ENCODE peak calls at places on chromosomes 13 and 19, in seven cellular contexts. E, C, A, G, W, U and O are unnamed samples.

GRCh38 chr19:46115396-46116109 is 8.9 kb downstream of the IGFL3 start:
- DNase-seq in E (no peak), U (peak), W (peak), G (peak), A (peak), C (peak), O (no peak)

GRCh38 chr19:3699071-3699740 is 1.1 kb downstream of the PIP5K1C start:
- DNase-seq in G (peak), W (peak), U (peak), E (peak), A (no peak), C (peak), O (no peak)

GRCh38 chr19:4977299-4978174 is 8.6 kb downstream of the KDM4B start:
- DNase-seq in C (no peak), E (no peak), A (no peak), G (peak), U (no peak), W (peak), O (no peak)

GRCh38 chr13:31282741-31283455 is 83.1 kb downstream of the B3GLCT start:
- DNase-seq in A (no peak), U (no peak), C (peak), W (no peak), G (no peak), E (no peak), O (no peak)

GRCh38 chr13:96294930-96295657 is 205.2 kb downstream of the HS6ST3 start:
- DNase-seq in U (peak), W (no peak), A (no peak), C (no peak), E (no peak), G (no peak), O (peak)

GRCh38 chr19:46225558-46226004 is 4.0 kb upstream of the IGFL1 start:
- DNase-seq in A (no peak), W (peak), U (peak), C (peak), G (no peak), E (peak), O (peak)

GRCh38 chr13:87123987-87124784 is 547.0 kb upstream of the SLITRK5 start:
- DNase-seq in U (no peak), C (peak), A (peak), G (no peak), W (peak), E (peak), O (peak)

GRCh38 chr19:15328312-15328711 is 4.0 kb downstream of the BRD4 start:
- DNase-seq in W (no peak), G (no peak), E (no peak), A (no peak), C (no peak), U (no peak), O (no peak)

GRCh38 chr19:3849092-3849491 is 19.7 kb downstream of the ZFR2 start:
- DNase-seq in W (peak), C (peak), A (peak), E (peak), G (peak), U (peak), O (peak)

GRCh38 chr19:34837262-34837661 is 64.2 kb upstream of the ZNF599 start:
- DNase-seq in E (no peak), U (no peak), A (no peak), G (peak), W (no peak), C (no peak), O (no peak)

GRCh38 chr13:74869846-74870245 is 612.1 kb downstream of the TBC1D4 start:
- DNase-seq in G (no peak), U (no peak), E (no peak), C (peak), W (peak), A (no peak), O (no peak)

GRCh38 chr13:28411859-28412353 is 83.0 kb downstream of the FLT1 start:
- DNase-seq in G (peak), E (no peak), W (no peak), C (no peak), A (no peak), U (no peak), O (no peak)

GRCh38 chr19:18879579-18880373 is 16.2 kb downstream of the CERS1 start:
- DNase-seq in A (peak), E (peak), G (peak), W (peak), U (peak), C (peak), O (peak)

GRCh38 chr13:22468055-22468454 is 712.7 kb upstream of the SGCG start:
- DNase-seq in W (no peak), E (no peak), G (no peak), C (no peak), U (no peak), A (no peak), O (no peak)

GRCh38 chr13:31970237-31970930 is 61.2 kb upstream of the FRY start:
- DNase-seq in W (peak), G (no peak), E (no peak), A (no peak), U (no peak), C (peak), O (no peak)

GRCh38 chr19:17076539-17076919 is 952 bp downstream of the MYO9B start:
- DNase-seq in C (peak), G (no peak), E (peak), U (no peak), A (no peak), W (peak), O (peak)

GRCh38 chr19:29547981-29548380 is 22.2 kb downstream of the VSTM2B start:
- DNase-seq in C (no peak), G (peak), W (peak), U (no peak), E (no peak), A (no peak), O (no peak)

GRCh38 chr13:96768524-96768923 is 225.8 kb downstream of the OXGR1 start:
- DNase-seq in A (no peak), E (no peak), G (no peak), U (no peak), C (no peak), W (no peak), O (no peak)

GRCh38 chr13:72527333-72527732 is 200.1 kb downstream of the MZT1 start:
- DNase-seq in U (no peak), W (no peak), C (no peak), A (no peak), G (no peak), E (peak), O (no peak)

GRCh38 chr13:66159526-66159925 is 1070.6 kb downstream of the PCDH9 start:
- DNase-seq in E (no peak), G (no peak), W (no peak), C (no peak), A (no peak), U (no peak), O (no peak)

GRCh38 chr13:20389696-20390525 is 135.7 kb downstream of the CRYL1 start:
- DNase-seq in A (no peak), C (no peak), G (no peak), E (no peak), U (no peak), W (no peak), O (no peak)

GRCh38 chr19:34474233-34474989 is 7.1 kb upstream of the WTIP start:
- DNase-seq in G (no peak), W (peak), U (no peak), C (no peak), A (no peak), E (no peak), O (no peak)

GRCh38 chr13:96992633-96993032 is 1.6 kb downstream of the OXGR1 start:
- DNase-seq in U (no peak), G (no peak), A (no peak), E (no peak), C (no peak), W (no peak), O (no peak)

GRCh38 chr13:24740014-24740890 is 23.7 kb upstream of the RNF17 start:
- DNase-seq in W (no peak), U (no peak), E (no peak), G (no peak), A (no peak), C (no peak), O (no peak)

GRCh38 chr13:90641884-90642283 is 705.6 kb upstream of the MIR17HG start:
- DNase-seq in C (no peak), A (no peak), U (no peak), W (no peak), E (no peak), G (no peak), O (no peak)

GRCh38 chr13:90645582-90645981 is 701.9 kb upstream of the MIR17HG start:
- DNase-seq in E (no peak), W (no peak), U (no peak), G (no peak), A (no peak), C (no peak), O (no peak)

GRCh38 chr13:90640976-90641375 is 706.5 kb upstream of the MIR17HG start:
- DNase-seq in G (no peak), A (no peak), C (peak), E (no peak), U (no peak), W (peak), O (no peak)
- TF ChIP-seq EZH2phosphoT487 in G (no peak), A (no peak), C (no peak), E (no peak), U (no peak), W (no peak), O (no peak)

DNA sequence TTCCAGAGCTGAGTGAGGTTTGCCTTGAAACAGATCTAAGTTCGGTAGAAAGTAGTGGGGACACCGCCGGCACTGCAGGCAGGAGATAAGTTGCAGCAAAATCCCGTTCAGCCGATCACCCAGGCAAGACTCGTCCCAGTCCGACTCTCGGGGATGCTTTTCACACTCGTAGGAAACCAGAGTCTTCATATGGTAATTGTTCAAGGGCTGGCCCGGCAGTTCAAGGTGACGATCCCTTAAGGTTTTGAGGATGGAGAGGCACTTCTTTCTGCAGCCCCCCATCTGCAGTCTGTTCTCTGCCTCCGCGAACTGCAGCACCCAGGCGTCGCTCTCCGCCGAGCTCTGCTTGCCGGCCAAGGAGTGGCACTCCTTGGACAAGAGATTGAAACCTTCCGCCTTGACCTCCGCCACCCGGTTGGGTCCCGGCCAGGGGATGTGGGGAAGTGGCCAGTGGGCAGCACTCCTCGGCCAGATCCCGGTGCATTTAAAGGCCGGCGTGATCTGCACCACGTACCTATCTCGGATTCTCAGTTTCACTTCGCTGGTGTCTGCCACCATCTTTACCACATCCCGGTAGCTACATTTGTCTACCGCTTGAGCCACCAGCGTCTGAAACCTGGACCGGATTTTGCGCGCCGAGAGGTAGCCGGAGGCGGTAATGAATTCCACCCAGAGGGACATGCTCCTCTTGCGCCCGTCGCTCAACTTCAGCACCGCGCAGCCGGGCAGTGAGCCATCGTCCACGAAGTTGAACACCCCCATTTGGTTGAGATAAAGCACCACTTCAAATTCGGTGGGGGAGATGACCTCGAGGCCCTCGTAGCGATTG is 1.1 kb downstream of the MAB21L1 start:
- DNase-seq in C (no peak), G (peak), E (peak), U (peak), W (peak), A (no peak), O (peak)
- TF ChIP-seq EZH2phosphoT487 in C (no peak), G (no peak), E (peak), U (no peak), W (no peak), A (no peak), O (no peak)

DNA sequence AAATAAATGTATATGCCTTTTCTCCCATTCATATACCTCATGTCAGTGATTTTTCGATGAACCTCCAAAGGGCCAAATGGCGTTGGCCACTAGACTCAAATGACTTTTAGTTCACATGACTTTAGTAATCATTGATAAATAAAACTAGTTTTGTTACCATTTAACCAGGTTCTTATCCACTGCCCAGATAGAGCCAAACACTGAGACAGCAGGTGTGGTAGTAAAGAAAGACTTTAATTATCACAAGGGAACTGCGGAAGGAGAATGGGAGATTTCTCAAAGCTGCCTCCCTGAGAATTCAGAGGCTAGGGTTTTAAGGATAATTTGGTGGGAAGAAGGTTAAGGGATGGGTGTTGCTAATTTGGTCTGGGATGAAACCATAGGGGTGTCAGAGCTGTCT is 19.4 kb upstream of the KBTBD6 start:
- DNase-seq in A (no peak), C (no peak), E (no peak), G (no peak), U (no peak), W (no peak), O (no peak)
- TF ChIP-seq EZH2phosphoT487 in A (no peak), C (no peak), E (no peak), G (no peak), U (no peak), W (no peak), O (no peak)

GRCh38 chr13:40316301-40316700 is 350.1 kb downstream of the FOXO1 start:
- DNase-seq in C (no peak), A (no peak), U (no peak), E (no peak), G (no peak), W (no peak), O (no peak)

GRCh38 chr13:40309881-40310280 is 356.6 kb downstream of the FOXO1 start:
- DNase-seq in G (no peak), U (no peak), C (no peak), E (no peak), W (no peak), A (no peak), O (no peak)

GRCh38 chr13:40317980-40318327 is 348.5 kb downstream of the FOXO1 start:
- DNase-seq in W (no peak), E (no peak), U (no peak), A (no peak), G (no peak), C (no peak), O (no peak)

GRCh38 chr13:40315416-40316064 is 350.9 kb downstream of the FOXO1 start:
- DNase-seq in W (no peak), C (no peak), A (no peak), G (no peak), E (no peak), U (no peak), O (no peak)

GRCh38 chr13:40313269-40314200 is 352.9 kb downstream of the FOXO1 start:
- DNase-seq in A (no peak), G (no peak), U (no peak), E (no peak), C (no peak), W (peak), O (no peak)
- TF ChIP-seq EZH2phosphoT487 in A (no peak), G (no peak), U (no peak), E (no peak), C (no peak), W (no peak), O (no peak)

DNA sequence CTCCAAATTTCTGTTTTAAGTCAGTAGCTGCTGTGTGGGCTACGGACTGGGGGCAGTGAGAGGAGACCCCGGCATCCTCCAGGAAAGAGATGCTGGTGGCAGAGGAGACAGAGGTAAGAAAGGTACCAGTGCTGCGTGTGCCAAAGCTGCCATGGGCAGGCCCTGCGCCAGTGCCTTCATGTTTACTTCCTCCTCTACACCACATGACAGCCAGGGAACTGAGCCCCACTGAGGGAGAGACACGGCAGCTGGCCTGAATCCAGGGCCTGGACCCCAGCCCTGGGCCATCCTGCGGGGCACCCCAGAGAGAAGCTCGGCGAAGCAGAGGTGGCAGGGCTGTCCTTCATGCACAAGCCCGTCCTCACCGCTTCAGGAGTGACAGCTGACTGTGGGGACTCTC is 22.7 kb upstream of the CCNP start:
- DNase-seq in G (no peak), C (no peak), U (no peak), W (no peak), E (no peak), A (no peak), O (no peak)
- TF ChIP-seq EZH2phosphoT487 in G (no peak), C (no peak), U (no peak), W (no peak), E (no peak), A (no peak), O (no peak)

DNA sequence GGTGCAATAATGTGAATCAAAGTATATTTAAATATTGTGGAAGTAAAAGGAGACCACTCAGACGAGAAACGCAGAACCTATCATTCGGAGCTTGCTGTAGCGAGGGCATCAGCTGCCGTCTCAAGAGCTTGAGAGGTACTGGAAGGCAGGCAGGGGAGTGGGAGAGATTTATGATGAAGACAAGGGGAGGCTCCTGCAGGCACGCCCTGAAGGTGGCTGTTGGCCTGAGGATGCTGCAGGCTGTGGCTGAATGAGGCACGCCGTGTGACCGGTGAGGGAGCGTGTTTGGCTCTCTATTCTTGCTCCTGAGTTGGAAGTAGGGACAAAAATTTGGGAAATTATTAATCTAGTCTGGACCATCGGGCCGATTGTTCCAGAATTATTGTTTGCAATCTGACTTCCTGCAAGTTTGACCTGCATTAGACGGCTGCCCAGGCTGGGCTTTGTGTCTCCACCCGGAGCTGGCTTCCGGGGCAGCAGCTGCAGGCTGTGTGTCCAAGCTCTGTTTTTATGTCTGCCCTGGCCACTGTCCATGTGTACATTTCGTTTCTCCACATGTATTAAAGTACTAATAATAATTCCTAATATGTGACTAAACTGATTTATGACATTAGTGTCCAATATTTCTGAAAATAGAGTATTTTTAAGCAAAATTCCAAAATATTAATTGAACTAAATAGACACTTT is 91.1 kb upstream of the ANKRD10 start:
- DNase-seq in A (no peak), C (no peak), U (no peak), W (peak), E (no peak), G (no peak), O (no peak)
- TF ChIP-seq EZH2phosphoT487 in A (no peak), C (no peak), U (no peak), W (no peak), E (no peak), G (no peak), O (no peak)

DNA sequence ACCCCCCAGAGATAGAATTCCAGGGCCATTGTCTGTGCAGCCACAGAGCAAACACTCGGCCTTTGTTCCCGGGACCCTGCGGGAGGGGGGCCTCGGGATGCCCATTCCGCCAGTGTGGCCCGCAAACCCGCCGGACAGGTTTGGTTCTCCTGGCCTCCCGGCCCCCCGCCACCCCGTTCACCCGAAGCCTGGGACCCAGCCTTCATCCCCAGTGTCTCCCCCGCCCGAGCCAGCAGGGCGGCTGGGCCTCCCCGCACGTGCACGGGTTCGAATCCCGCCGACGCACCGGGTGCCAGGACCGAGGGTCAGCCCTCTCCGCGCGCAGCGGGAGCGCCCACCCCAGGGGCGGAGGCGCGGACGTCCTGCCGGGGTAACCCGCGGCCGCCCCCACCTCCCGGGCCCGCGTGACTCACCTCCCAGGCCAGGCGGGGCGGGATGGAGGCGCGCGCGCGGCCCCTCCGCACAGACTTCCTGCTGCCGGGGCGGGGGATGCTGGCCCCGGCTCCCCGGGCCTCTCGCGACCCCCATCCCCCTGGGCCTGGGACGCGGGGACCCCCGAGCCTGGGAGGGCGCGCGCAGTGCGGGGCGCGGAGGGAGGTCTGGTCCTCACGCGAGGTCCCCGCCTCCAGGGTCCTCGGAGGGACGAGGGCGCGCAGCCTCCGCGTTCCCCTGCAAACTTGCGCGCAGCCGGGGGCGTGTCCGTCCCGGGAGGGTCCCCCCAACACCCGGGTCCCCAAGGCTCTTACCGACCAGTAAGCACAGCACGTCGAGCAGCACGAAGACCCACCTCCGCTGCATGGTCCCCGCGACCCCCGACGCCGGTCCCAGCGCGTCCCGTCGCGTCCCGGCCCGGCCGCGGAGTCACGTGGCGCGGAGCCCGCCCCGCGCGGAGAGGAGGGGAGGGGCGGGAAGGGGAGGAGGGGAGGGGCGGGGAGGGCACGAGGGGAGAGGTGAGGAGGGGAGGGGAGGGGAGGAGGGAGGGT is at the start of gene PLPP2:
- DNase-seq in W (peak), G (peak), A (no peak), U (peak), E (peak), C (no peak), O (peak)
- TF ChIP-seq EZH2phosphoT487 in W (no peak), G (no peak), A (no peak), U (no peak), E (peak), C (no peak), O (no peak)